ENCODE peak calls at places on chromosomes 16 and 17, in ten cellular contexts. One of them, this sample, is unnamed. For H3K4me1, the result is how much of the 10 kb centered on the place peaks cover.

GRCh38 chr17:58313815-58314705 is 14.5 kb downstream of the TSPOAP1 start:
- DNase-seq in prostate gland: no peak
- DNase-seq in left ventricle myocardium inferior: no peak
- DNase-seq in adrenal gland: no peak
- DNase-seq in lower lobe of right lung: no peak
- DNase-seq in colonic mucosa: no peak
- DNase-seq in heart right ventricle: no peak
- DNase-seq in SJSA1: no peak
- DNase-seq in sigmoid colon: no peak
- DNase-seq in fibroblast of lung: no peak
- DNase-seq in this sample: no peak

GRCh38 chr17:77299256-77300015 is 158.7 kb downstream of the SEC14L1 start:
- DNase-seq in prostate gland: no peak
- DNase-seq in left ventricle myocardium inferior: no peak
- DNase-seq in adrenal gland: no peak
- DNase-seq in lower lobe of right lung: no peak
- DNase-seq in colonic mucosa: no peak
- DNase-seq in heart right ventricle: no peak
- DNase-seq in SJSA1: no peak
- DNase-seq in sigmoid colon: no peak
- DNase-seq in fibroblast of lung: no peak
- DNase-seq in this sample: no peak

GRCh38 chr17:56887552-56888467 is 26.0 kb downstream of the TRIM25 start:
- DNase-seq in prostate gland: no peak
- DNase-seq in left ventricle myocardium inferior: no peak
- DNase-seq in adrenal gland: no peak
- DNase-seq in lower lobe of right lung: no peak
- DNase-seq in colonic mucosa: no peak
- DNase-seq in heart right ventricle: no peak
- DNase-seq in SJSA1: no peak
- DNase-seq in sigmoid colon: no peak
- DNase-seq in fibroblast of lung: peak
- DNase-seq in this sample: no peak

GRCh38 chr17:39598635-39599005 is 9.1 kb downstream of the NEUROD2 start:
- DNase-seq in prostate gland: no peak
- DNase-seq in left ventricle myocardium inferior: no peak
- DNase-seq in adrenal gland: no peak
- DNase-seq in lower lobe of right lung: no peak
- DNase-seq in colonic mucosa: no peak
- DNase-seq in heart right ventricle: no peak
- DNase-seq in SJSA1: no peak
- DNase-seq in sigmoid colon: no peak
- DNase-seq in fibroblast of lung: no peak
- DNase-seq in this sample: no peak

GRCh38 chr17:78524870-78525510 is 52.2 kb downstream of the DNAH17 start:
- DNase-seq in prostate gland: no peak
- DNase-seq in left ventricle myocardium inferior: no peak
- DNase-seq in adrenal gland: no peak
- DNase-seq in lower lobe of right lung: no peak
- DNase-seq in colonic mucosa: no peak
- DNase-seq in heart right ventricle: no peak
- DNase-seq in SJSA1: no peak
- DNase-seq in sigmoid colon: no peak
- DNase-seq in fibroblast of lung: no peak
- DNase-seq in this sample: peak

GRCh38 chr17:57519199-57519598 is 225.9 kb downstream of the CCDC182 start:
- DNase-seq in prostate gland: no peak
- DNase-seq in left ventricle myocardium inferior: no peak
- DNase-seq in adrenal gland: no peak
- DNase-seq in lower lobe of right lung: no peak
- DNase-seq in colonic mucosa: no peak
- DNase-seq in heart right ventricle: no peak
- DNase-seq in SJSA1: no peak
- DNase-seq in sigmoid colon: no peak
- DNase-seq in fibroblast of lung: peak
- DNase-seq in this sample: no peak

GRCh38 chr16:50887500-50887899 is 145.6 kb downstream of the CYLD start:
- DNase-seq in prostate gland: no peak
- DNase-seq in left ventricle myocardium inferior: no peak
- DNase-seq in adrenal gland: no peak
- DNase-seq in lower lobe of right lung: no peak
- DNase-seq in colonic mucosa: no peak
- DNase-seq in heart right ventricle: no peak
- DNase-seq in SJSA1: no peak
- DNase-seq in sigmoid colon: no peak
- DNase-seq in fibroblast of lung: no peak
- DNase-seq in this sample: no peak

GRCh38 chr17:8016632-8017424 is 14.4 kb downstream of the GUCY2D start:
- DNase-seq in prostate gland: peak
- DNase-seq in left ventricle myocardium inferior: no peak
- DNase-seq in adrenal gland: peak
- DNase-seq in lower lobe of right lung: peak
- DNase-seq in colonic mucosa: peak
- DNase-seq in heart right ventricle: no peak
- DNase-seq in SJSA1: no peak
- DNase-seq in sigmoid colon: peak
- DNase-seq in fibroblast of lung: peak
- DNase-seq in this sample: no peak

GRCh38 chr16:11799509-11800384 is 2.7 kb upstream of the ZC3H7A start:
- DNase-seq in prostate gland: no peak
- DNase-seq in left ventricle myocardium inferior: no peak
- DNase-seq in adrenal gland: no peak
- DNase-seq in lower lobe of right lung: no peak
- DNase-seq in colonic mucosa: no peak
- DNase-seq in heart right ventricle: no peak
- DNase-seq in SJSA1: peak
- DNase-seq in sigmoid colon: no peak
- DNase-seq in fibroblast of lung: no peak
- DNase-seq in this sample: no peak

GRCh38 chr17:34706029-34706428 is 126.6 kb downstream of the TMEM132E start:
- DNase-seq in prostate gland: no peak
- DNase-seq in left ventricle myocardium inferior: no peak
- DNase-seq in adrenal gland: no peak
- DNase-seq in lower lobe of right lung: no peak
- DNase-seq in colonic mucosa: no peak
- DNase-seq in heart right ventricle: no peak
- DNase-seq in SJSA1: no peak
- DNase-seq in sigmoid colon: no peak
- DNase-seq in fibroblast of lung: peak
- DNase-seq in this sample: no peak

GRCh38 chr16:70735141-70735979 is 49.5 kb upstream of the MTSS2 start:
- DNase-seq in prostate gland: no peak
- DNase-seq in left ventricle myocardium inferior: peak
- DNase-seq in adrenal gland: no peak
- DNase-seq in lower lobe of right lung: no peak
- DNase-seq in colonic mucosa: no peak
- DNase-seq in heart right ventricle: peak
- DNase-seq in SJSA1: no peak
- DNase-seq in sigmoid colon: peak
- DNase-seq in fibroblast of lung: peak
- DNase-seq in this sample: no peak

GRCh38 chr16:23847938-23848337 is 12.2 kb downstream of the PRKCB start:
- DNase-seq in prostate gland: no peak
- DNase-seq in left ventricle myocardium inferior: no peak
- DNase-seq in adrenal gland: no peak
- DNase-seq in lower lobe of right lung: no peak
- DNase-seq in colonic mucosa: no peak
- DNase-seq in heart right ventricle: no peak
- DNase-seq in SJSA1: no peak
- DNase-seq in sigmoid colon: no peak
- DNase-seq in fibroblast of lung: no peak
- DNase-seq in this sample: no peak

GRCh38 chr16:30063893-30064745 is 1.4 kb upstream of the ALDOA start:
- DNase-seq in prostate gland: peak
- DNase-seq in left ventricle myocardium inferior: peak
- DNase-seq in adrenal gland: peak
- DNase-seq in lower lobe of right lung: peak
- DNase-seq in colonic mucosa: peak
- DNase-seq in heart right ventricle: peak
- DNase-seq in SJSA1: peak
- DNase-seq in sigmoid colon: peak
- DNase-seq in fibroblast of lung: peak
- DNase-seq in this sample: no peak

GRCh38 chr17:66540131-66540781 is 237.8 kb downstream of the PRKCA start:
- DNase-seq in prostate gland: no peak
- DNase-seq in left ventricle myocardium inferior: peak
- DNase-seq in adrenal gland: no peak
- DNase-seq in lower lobe of right lung: no peak
- DNase-seq in colonic mucosa: no peak
- DNase-seq in heart right ventricle: peak
- DNase-seq in SJSA1: peak
- DNase-seq in sigmoid colon: peak
- DNase-seq in fibroblast of lung: peak
- DNase-seq in this sample: no peak

DNA sequence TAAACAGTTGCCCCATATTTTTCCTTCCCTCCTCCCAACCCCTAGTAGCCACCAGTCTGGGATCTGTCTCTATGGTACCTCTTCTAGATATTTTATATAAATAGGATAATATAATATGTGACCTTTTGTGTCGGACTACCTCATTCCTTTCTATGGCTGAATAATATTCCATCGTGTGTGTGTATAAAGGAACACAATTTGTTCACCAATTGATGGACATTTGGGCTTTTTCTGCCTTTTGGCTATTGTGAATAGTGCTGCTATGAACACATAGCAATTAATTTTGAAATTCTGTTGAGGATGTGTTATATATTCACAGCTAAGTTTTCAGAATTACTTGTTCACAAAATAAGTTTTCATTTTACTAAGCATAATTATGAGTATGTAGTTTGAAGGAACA is 2.5 kb downstream of the NFATC3 start:
- DNase-seq in prostate gland: no peak
- DNase-seq in left ventricle myocardium inferior: no peak
- DNase-seq in adrenal gland: no peak
- DNase-seq in lower lobe of right lung: no peak
- DNase-seq in colonic mucosa: no peak
- DNase-seq in heart right ventricle: no peak
- DNase-seq in SJSA1: no peak
- DNase-seq in sigmoid colon: no peak
- DNase-seq in fibroblast of lung: no peak
- DNase-seq in this sample: no peak
- H3K4me1 ChIP-seq in prostate gland: under half
- H3K4me1 ChIP-seq in left ventricle myocardium inferior: half or more
- H3K4me1 ChIP-seq in adrenal gland: half or more
- H3K4me1 ChIP-seq in lower lobe of right lung: half or more
- H3K4me1 ChIP-seq in colonic mucosa: under half
- H3K4me1 ChIP-seq in heart right ventricle: under half
- H3K4me1 ChIP-seq in SJSA1: under half
- H3K4me1 ChIP-seq in sigmoid colon: under half
- H3K4me1 ChIP-seq in fibroblast of lung: under half
- H3K4me1 ChIP-seq in this sample: under half

GRCh38 chr16:67449739-67450138 is 18.8 kb downstream of the HSD11B2 start:
- DNase-seq in prostate gland: no peak
- DNase-seq in left ventricle myocardium inferior: peak
- DNase-seq in adrenal gland: peak
- DNase-seq in lower lobe of right lung: no peak
- DNase-seq in colonic mucosa: no peak
- DNase-seq in heart right ventricle: peak
- DNase-seq in SJSA1: no peak
- DNase-seq in sigmoid colon: no peak
- DNase-seq in fibroblast of lung: peak
- DNase-seq in this sample: no peak
- H3K4me1 ChIP-seq in prostate gland: under half
- H3K4me1 ChIP-seq in left ventricle myocardium inferior: half or more
- H3K4me1 ChIP-seq in adrenal gland: half or more
- H3K4me1 ChIP-seq in lower lobe of right lung: half or more
- H3K4me1 ChIP-seq in colonic mucosa: half or more
- H3K4me1 ChIP-seq in heart right ventricle: half or more
- H3K4me1 ChIP-seq in SJSA1: under half
- H3K4me1 ChIP-seq in sigmoid colon: under half
- H3K4me1 ChIP-seq in fibroblast of lung: under half
- H3K4me1 ChIP-seq in this sample: under half

DNA sequence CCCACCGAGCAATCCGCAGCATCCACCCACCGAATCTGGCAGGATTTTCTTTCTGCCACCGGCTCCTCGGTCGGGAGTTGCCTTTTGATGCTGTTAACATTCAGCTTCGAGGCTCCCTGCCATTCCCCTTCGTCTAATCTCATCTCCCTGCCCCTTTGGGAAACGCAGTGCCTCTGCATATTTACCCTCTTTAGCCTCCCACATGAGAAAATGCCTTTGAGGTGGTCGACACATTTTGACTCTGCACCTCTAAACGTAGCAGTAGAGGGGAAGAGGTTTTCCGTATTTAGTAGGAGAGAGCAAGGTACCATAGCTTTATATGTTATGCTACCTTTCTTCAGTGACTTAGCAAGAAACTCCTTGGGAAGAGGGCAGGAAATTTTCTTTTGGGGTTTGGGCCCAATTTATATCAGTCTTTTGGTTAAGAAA is 1.2 kb downstream of the PAFAH1B1 start:
- DNase-seq in prostate gland: no peak
- DNase-seq in left ventricle myocardium inferior: no peak
- DNase-seq in adrenal gland: no peak
- DNase-seq in lower lobe of right lung: no peak
- DNase-seq in colonic mucosa: peak
- DNase-seq in heart right ventricle: no peak
- DNase-seq in SJSA1: peak
- DNase-seq in sigmoid colon: no peak
- DNase-seq in fibroblast of lung: no peak
- DNase-seq in this sample: no peak
- H3K4me1 ChIP-seq in prostate gland: under half
- H3K4me1 ChIP-seq in left ventricle myocardium inferior: half or more
- H3K4me1 ChIP-seq in adrenal gland: half or more
- H3K4me1 ChIP-seq in lower lobe of right lung: half or more
- H3K4me1 ChIP-seq in colonic mucosa: under half
- H3K4me1 ChIP-seq in heart right ventricle: under half
- H3K4me1 ChIP-seq in SJSA1: under half
- H3K4me1 ChIP-seq in sigmoid colon: under half
- H3K4me1 ChIP-seq in fibroblast of lung: under half
- H3K4me1 ChIP-seq in this sample: under half

DNA sequence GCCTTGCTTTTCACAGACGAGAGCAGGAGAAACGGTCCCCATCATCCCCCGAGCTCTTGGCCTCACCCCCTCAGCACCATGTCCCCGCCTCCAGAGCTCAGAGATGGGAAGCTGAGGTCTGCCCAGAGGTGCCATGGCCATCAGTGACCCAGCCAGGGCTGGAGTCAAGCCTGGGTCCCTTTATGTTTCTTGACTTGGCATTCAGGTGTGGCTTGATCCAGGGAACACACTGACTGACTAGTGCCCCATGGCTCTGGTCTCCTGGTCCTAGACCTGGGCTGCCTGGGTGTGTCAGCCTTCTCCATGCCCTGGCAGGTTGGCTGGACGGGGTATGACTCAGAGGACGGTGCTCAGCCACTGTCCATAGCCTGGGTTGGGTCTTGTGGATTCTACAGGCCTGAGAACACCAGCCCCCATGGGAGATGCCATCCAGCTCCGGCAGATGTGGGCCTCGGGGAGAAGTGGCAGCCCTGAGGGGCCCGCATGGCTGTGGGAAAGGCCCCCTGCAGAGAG is 54.2 kb downstream of the ZFPM1 start:
- DNase-seq in prostate gland: no peak
- DNase-seq in left ventricle myocardium inferior: no peak
- DNase-seq in adrenal gland: no peak
- DNase-seq in lower lobe of right lung: no peak
- DNase-seq in colonic mucosa: no peak
- DNase-seq in heart right ventricle: no peak
- DNase-seq in SJSA1: no peak
- DNase-seq in sigmoid colon: no peak
- DNase-seq in fibroblast of lung: no peak
- DNase-seq in this sample: no peak
- H3K4me1 ChIP-seq in prostate gland: under half
- H3K4me1 ChIP-seq in left ventricle myocardium inferior: under half
- H3K4me1 ChIP-seq in adrenal gland: under half
- H3K4me1 ChIP-seq in lower lobe of right lung: under half
- H3K4me1 ChIP-seq in colonic mucosa: under half
- H3K4me1 ChIP-seq in heart right ventricle: under half
- H3K4me1 ChIP-seq in SJSA1: under half
- H3K4me1 ChIP-seq in sigmoid colon: under half
- H3K4me1 ChIP-seq in fibroblast of lung: under half
- H3K4me1 ChIP-seq in this sample: under half